ENCODE peak calls at places on chromosomes 16 and 17, in four cellular contexts. C is A172, L is RWPE1, Y is tibial artery. A is an unnamed sample.

GRCh38 chr17:63075969-63076368 is 109.9 kb downstream of the TANC2 start:
- DNase-seq in C (no peak), L (no peak), Y (no peak), A (no peak)

GRCh38 chr17:39763046-39763800 is 25.5 kb downstream of the GRB7 start:
- DNase-seq in C (no peak), L (no peak), Y (no peak), A (no peak)

GRCh38 chr17:50331085-50331791 is 14.7 kb upstream of the XYLT2 start:
- DNase-seq in C (peak; percentile 86), L (no peak), Y (no peak), A (no peak)

GRCh38 chr17:57461082-57461481 is 204.8 kb downstream of the MSI2 start:
- DNase-seq in C (peak; percentile 60), L (no peak), Y (no peak), A (no peak)

GRCh38 chr16:57999971-58000705 is at the start of gene ZNF319:
- DNase-seq in C (no peak), L (no peak), Y (no peak), A (no peak)

GRCh38 chr16:309476-309875 is 26.5 kb downstream of the PDIA2 start:
- DNase-seq in C (no peak), L (no peak), Y (no peak), A (no peak)

GRCh38 chr17:47276868-47277267 is 23.2 kb downstream of the ITGB3 start:
- DNase-seq in C (no peak), L (no peak), Y (peak; percentile 77), A (no peak)

GRCh38 chr16:30902070-30902972 is 5.9 kb downstream of the CTF1 start:
- DNase-seq in C (no peak), L (peak; percentile 57), Y (peak; percentile 39), A (peak; percentile 34)

GRCh38 chr16:17230932-17231581 is 239.7 kb downstream of the XYLT1 start:
- DNase-seq in C (no peak), L (no peak), Y (no peak), A (no peak)

GRCh38 chr17:10614536-10615155 is 42.5 kb downstream of the MYH3 start:
- DNase-seq in C (peak; percentile 68), L (peak; percentile 61), Y (peak; percentile 45), A (peak; percentile 0)

GRCh38 chr17:32519769-32520701 is 33.2 kb downstream of the CDK5R1 start:
- DNase-seq in C (peak; percentile 64), L (no peak), Y (no peak), A (peak; percentile 41)

GRCh38 chr16:48433849-48434530 is 48.8 kb upstream of the SIAH1 start:
- DNase-seq in C (no peak), L (no peak), Y (no peak), A (no peak)

GRCh38 chr17:37322826-37323561 is 52.8 kb upstream of the C17orf78 start:
- DNase-seq in C (no peak), L (no peak), Y (no peak), A (no peak)

GRCh38 chr17:8190506-8190905 is 526 bp upstream of the BORCS6 start:
- DNase-seq in C (peak; percentile 35), L (no peak), Y (no peak), A (no peak)

GRCh38 chr16:74747716-74748041 is 26.9 kb downstream of the FA2H start:
- DNase-seq in C (no peak), L (no peak), Y (no peak), A (no peak)

GRCh38 chr16:58882292-58882691 is 148.2 kb upstream of the GOT2 start:
- DNase-seq in C (no peak), L (no peak), Y (no peak), A (no peak)

GRCh38 chr17:31673076-31673475 is 186.0 kb downstream of the COPRS start:
- DNase-seq in C (no peak), L (no peak), Y (no peak), A (no peak)

GRCh38 chr17:77036841-77037381 is 103.9 kb upstream of the SEC14L1 start:
- DNase-seq in C (peak; percentile 40), L (peak; percentile 42), Y (no peak), A (no peak)

GRCh38 chr16:66434619-66435430 is 7.7 kb downstream of the BEAN1 start:
- DNase-seq in C (no peak), L (no peak), Y (no peak), A (no peak)

GRCh38 chr16:81526935-81527334 is 82.3 kb downstream of the CMIP start:
- DNase-seq in C (no peak), L (peak; percentile 94), Y (no peak), A (no peak)

GRCh38 chr17:9874722-9875121 is 30.3 kb downstream of the RCVRN start:
- DNase-seq in C (no peak), L (no peak), Y (no peak), A (no peak)

GRCh38 chr16:3122926-3123570 is 10.7 kb downstream of the ZNF205 start:
- DNase-seq in C (no peak), L (no peak), Y (no peak), A (no peak)

GRCh38 chr17:8408371-8408770 is 10.7 kb upstream of the RNF222 start:
- DNase-seq in C (peak; percentile 20), L (peak; percentile 68), Y (no peak), A (no peak)

GRCh38 chr16:69495821-69496220 is 69.9 kb upstream of the NFAT5 start:
- DNase-seq in C (no peak), L (no peak), Y (no peak), A (no peak)

GRCh38 chr17:8420041-8420934 is 15.4 kb upstream of the NDEL1 start:
- DNase-seq in C (peak; percentile 50), L (no peak), Y (peak; percentile 29), A (no peak)

GRCh38 chr17:60145006-60145935 is 4.5 kb upstream of the CA4 start:
- DNase-seq in C (no peak), L (no peak), Y (no peak), A (no peak)

GRCh38 chr16:58127033-58127556 is 2.1 kb downstream of the CFAP20 start:
- DNase-seq in C (no peak), L (no peak), Y (no peak), A (peak; percentile 43)

GRCh38 chr17:8889458-8890210 is 22.2 kb upstream of the PIK3R6 start:
- DNase-seq in C (no peak), L (no peak), Y (no peak), A (no peak)

GRCh38 chr17:79989106-79989835 is 46.4 kb downstream of the TBC1D16 start:
- DNase-seq in C (no peak), L (no peak), Y (no peak), A (no peak)

GRCh38 chr17:77473615-77474226 is 333.0 kb downstream of the SEC14L1 start:
- DNase-seq in C (no peak), L (peak; percentile 63), Y (no peak), A (no peak)